ENCODE peak calls at places on chromosomes 2 and 18, in seven cellular contexts. One of them, this sample, is unnamed.

GRCh38 chr18:46619559-46619958 is 37.5 kb downstream of the LOXHD1 start:
- DNase-seq in esophagus squamous epithelium: no peak
- DNase-seq in fibroblast of lung: no peak
- DNase-seq in heart right ventricle: no peak
- DNase-seq in CD4-positive, alpha-beta memory T cell: no peak
- DNase-seq in upper lobe of right lung: no peak
- DNase-seq in GM23338: no peak
- DNase-seq in this sample: no peak

GRCh38 chr2:28407976-28408690 is 15.5 kb downstream of the FOSL2 start:
- DNase-seq in esophagus squamous epithelium: no peak
- DNase-seq in fibroblast of lung: no peak
- DNase-seq in heart right ventricle: no peak
- DNase-seq in CD4-positive, alpha-beta memory T cell: no peak
- DNase-seq in upper lobe of right lung: peak
- DNase-seq in GM23338: no peak
- DNase-seq in this sample: peak

GRCh38 chr2:720842-721241 is 43.6 kb upstream of the TMEM18 start:
- DNase-seq in esophagus squamous epithelium: no peak
- DNase-seq in fibroblast of lung: no peak
- DNase-seq in heart right ventricle: no peak
- DNase-seq in CD4-positive, alpha-beta memory T cell: no peak
- DNase-seq in upper lobe of right lung: no peak
- DNase-seq in GM23338: no peak
- DNase-seq in this sample: no peak

GRCh38 chr2:209496586-209496982 is 72.7 kb downstream of the MAP2 start:
- DNase-seq in esophagus squamous epithelium: no peak
- DNase-seq in fibroblast of lung: peak
- DNase-seq in heart right ventricle: no peak
- DNase-seq in CD4-positive, alpha-beta memory T cell: no peak
- DNase-seq in upper lobe of right lung: no peak
- DNase-seq in GM23338: no peak
- DNase-seq in this sample: no peak

GRCh38 chr2:183427558-183427957 is 303.3 kb downstream of the NUP35 start:
- DNase-seq in esophagus squamous epithelium: no peak
- DNase-seq in fibroblast of lung: no peak
- DNase-seq in heart right ventricle: no peak
- DNase-seq in CD4-positive, alpha-beta memory T cell: no peak
- DNase-seq in upper lobe of right lung: no peak
- DNase-seq in GM23338: no peak
- DNase-seq in this sample: no peak

GRCh38 chr2:136233315-136233714 is 115.4 kb upstream of the CXCR4 start:
- DNase-seq in esophagus squamous epithelium: no peak
- DNase-seq in fibroblast of lung: no peak
- DNase-seq in heart right ventricle: no peak
- DNase-seq in CD4-positive, alpha-beta memory T cell: no peak
- DNase-seq in upper lobe of right lung: no peak
- DNase-seq in GM23338: no peak
- DNase-seq in this sample: no peak

GRCh38 chr18:48824231-48824970 is 126.4 kb downstream of the SMAD7 start:
- DNase-seq in esophagus squamous epithelium: no peak
- DNase-seq in fibroblast of lung: no peak
- DNase-seq in heart right ventricle: no peak
- DNase-seq in CD4-positive, alpha-beta memory T cell: no peak
- DNase-seq in upper lobe of right lung: no peak
- DNase-seq in GM23338: no peak
- DNase-seq in this sample: no peak

GRCh38 chr2:187547353-187547979 is 6.8 kb downstream of the TFPI start:
- DNase-seq in esophagus squamous epithelium: no peak
- DNase-seq in fibroblast of lung: peak
- DNase-seq in heart right ventricle: no peak
- DNase-seq in CD4-positive, alpha-beta memory T cell: no peak
- DNase-seq in upper lobe of right lung: no peak
- DNase-seq in GM23338: no peak
- DNase-seq in this sample: peak

GRCh38 chr2:49931243-49931642 is 776.9 kb upstream of the FSHR start:
- DNase-seq in esophagus squamous epithelium: no peak
- DNase-seq in fibroblast of lung: no peak
- DNase-seq in heart right ventricle: no peak
- DNase-seq in CD4-positive, alpha-beta memory T cell: no peak
- DNase-seq in upper lobe of right lung: no peak
- DNase-seq in GM23338: no peak
- DNase-seq in this sample: no peak

GRCh38 chr18:7824970-7825369 is 257.9 kb downstream of the PTPRM start:
- DNase-seq in esophagus squamous epithelium: no peak
- DNase-seq in fibroblast of lung: no peak
- DNase-seq in heart right ventricle: peak
- DNase-seq in CD4-positive, alpha-beta memory T cell: no peak
- DNase-seq in upper lobe of right lung: no peak
- DNase-seq in GM23338: no peak
- DNase-seq in this sample: peak

GRCh38 chr2:143787674-143788073 is 658.5 kb downstream of the ARHGAP15 start:
- DNase-seq in esophagus squamous epithelium: no peak
- DNase-seq in fibroblast of lung: no peak
- DNase-seq in heart right ventricle: no peak
- DNase-seq in CD4-positive, alpha-beta memory T cell: no peak
- DNase-seq in upper lobe of right lung: no peak
- DNase-seq in GM23338: no peak
- DNase-seq in this sample: no peak

GRCh38 chr2:186648130-186648529 is 45.7 kb upstream of the FAM171B start:
- DNase-seq in esophagus squamous epithelium: no peak
- DNase-seq in fibroblast of lung: peak
- DNase-seq in heart right ventricle: no peak
- DNase-seq in CD4-positive, alpha-beta memory T cell: no peak
- DNase-seq in upper lobe of right lung: no peak
- DNase-seq in GM23338: no peak
- DNase-seq in this sample: peak

GRCh38 chr2:120989911-120990441 is 254.3 kb downstream of the GLI2 start:
- DNase-seq in esophagus squamous epithelium: no peak
- DNase-seq in fibroblast of lung: no peak
- DNase-seq in heart right ventricle: no peak
- DNase-seq in CD4-positive, alpha-beta memory T cell: no peak
- DNase-seq in upper lobe of right lung: no peak
- DNase-seq in GM23338: no peak
- DNase-seq in this sample: peak

GRCh38 chr2:179636995-179637394 is 224.4 kb downstream of the ZNF385B start:
- DNase-seq in esophagus squamous epithelium: no peak
- DNase-seq in fibroblast of lung: no peak
- DNase-seq in heart right ventricle: no peak
- DNase-seq in CD4-positive, alpha-beta memory T cell: no peak
- DNase-seq in upper lobe of right lung: no peak
- DNase-seq in GM23338: no peak
- DNase-seq in this sample: no peak

GRCh38 chr18:25245299-25245698 is 106.7 kb downstream of the ZNF521 start:
- DNase-seq in esophagus squamous epithelium: no peak
- DNase-seq in fibroblast of lung: no peak
- DNase-seq in heart right ventricle: no peak
- DNase-seq in CD4-positive, alpha-beta memory T cell: no peak
- DNase-seq in upper lobe of right lung: no peak
- DNase-seq in GM23338: no peak
- DNase-seq in this sample: no peak

GRCh38 chr2:21372654-21373053 is 248.9 kb downstream of the TDRD15 start:
- DNase-seq in esophagus squamous epithelium: no peak
- DNase-seq in fibroblast of lung: no peak
- DNase-seq in heart right ventricle: no peak
- DNase-seq in CD4-positive, alpha-beta memory T cell: no peak
- DNase-seq in upper lobe of right lung: no peak
- DNase-seq in GM23338: peak
- DNase-seq in this sample: no peak

GRCh38 chr2:233413529-233414272 is 59.4 kb downstream of the DGKD start:
- DNase-seq in esophagus squamous epithelium: no peak
- DNase-seq in fibroblast of lung: peak
- DNase-seq in heart right ventricle: peak
- DNase-seq in CD4-positive, alpha-beta memory T cell: peak
- DNase-seq in upper lobe of right lung: peak
- DNase-seq in GM23338: no peak
- DNase-seq in this sample: no peak

GRCh38 chr2:101693991-101694588 is 3.4 kb upstream of the MAP4K4 start:
- DNase-seq in esophagus squamous epithelium: no peak
- DNase-seq in fibroblast of lung: no peak
- DNase-seq in heart right ventricle: no peak
- DNase-seq in CD4-positive, alpha-beta memory T cell: no peak
- DNase-seq in upper lobe of right lung: no peak
- DNase-seq in GM23338: no peak
- DNase-seq in this sample: no peak

GRCh38 chr2:80475970-80476369 is 171.4 kb upstream of the LRRTM1 start:
- DNase-seq in esophagus squamous epithelium: no peak
- DNase-seq in fibroblast of lung: no peak
- DNase-seq in heart right ventricle: no peak
- DNase-seq in CD4-positive, alpha-beta memory T cell: no peak
- DNase-seq in upper lobe of right lung: no peak
- DNase-seq in GM23338: no peak
- DNase-seq in this sample: no peak

GRCh38 chr2:240154606-240155005 is 14.1 kb upstream of the OTOS start:
- DNase-seq in esophagus squamous epithelium: no peak
- DNase-seq in fibroblast of lung: no peak
- DNase-seq in heart right ventricle: no peak
- DNase-seq in CD4-positive, alpha-beta memory T cell: no peak
- DNase-seq in upper lobe of right lung: peak
- DNase-seq in GM23338: no peak
- DNase-seq in this sample: peak

GRCh38 chr2:134207589-134208209 is 46.2 kb upstream of the MGAT5 start:
- DNase-seq in esophagus squamous epithelium: no peak
- DNase-seq in fibroblast of lung: peak
- DNase-seq in heart right ventricle: peak
- DNase-seq in CD4-positive, alpha-beta memory T cell: peak
- DNase-seq in upper lobe of right lung: peak
- DNase-seq in GM23338: peak
- DNase-seq in this sample: no peak

GRCh38 chr2:88059979-88060906 is 4.7 kb upstream of the KRCC1 start:
- DNase-seq in esophagus squamous epithelium: no peak
- DNase-seq in fibroblast of lung: peak
- DNase-seq in heart right ventricle: no peak
- DNase-seq in CD4-positive, alpha-beta memory T cell: peak
- DNase-seq in upper lobe of right lung: no peak
- DNase-seq in GM23338: peak
- DNase-seq in this sample: peak

DNA sequence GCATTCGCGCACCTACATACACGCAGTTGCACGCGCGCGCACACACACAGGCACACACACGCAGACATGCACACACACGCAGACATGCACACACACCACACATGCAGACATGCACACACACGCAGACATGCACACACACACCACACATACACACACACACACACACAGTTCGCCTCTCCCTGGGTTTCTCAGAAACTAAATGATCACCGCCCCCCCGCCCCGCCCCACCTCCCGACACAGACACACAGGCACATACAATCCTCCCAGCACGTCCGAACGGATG is 1.1 kb downstream of the EPHA4 start:
- DNase-seq in esophagus squamous epithelium: no peak
- DNase-seq in fibroblast of lung: peak
- DNase-seq in heart right ventricle: no peak
- DNase-seq in CD4-positive, alpha-beta memory T cell: peak
- DNase-seq in upper lobe of right lung: no peak
- DNase-seq in GM23338: no peak
- DNase-seq in this sample: peak
- H3K4me3 ChIP-seq in esophagus squamous epithelium: peak
- H3K4me3 ChIP-seq in fibroblast of lung: peak
- H3K4me3 ChIP-seq in heart right ventricle: peak
- H3K4me3 ChIP-seq in CD4-positive, alpha-beta memory T cell: peak
- H3K4me3 ChIP-seq in upper lobe of right lung: peak
- H3K4me3 ChIP-seq in GM23338: peak
- H3K4me3 ChIP-seq in this sample: peak

GRCh38 chr18:3842844-3843243 is 392.9 kb downstream of the TGIF1 start:
- DNase-seq in esophagus squamous epithelium: no peak
- DNase-seq in fibroblast of lung: no peak
- DNase-seq in heart right ventricle: no peak
- DNase-seq in CD4-positive, alpha-beta memory T cell: no peak
- DNase-seq in upper lobe of right lung: no peak
- DNase-seq in GM23338: no peak
- DNase-seq in this sample: no peak
- H3K4me3 ChIP-seq in esophagus squamous epithelium: no peak
- H3K4me3 ChIP-seq in fibroblast of lung: no peak
- H3K4me3 ChIP-seq in heart right ventricle: no peak
- H3K4me3 ChIP-seq in CD4-positive, alpha-beta memory T cell: no peak
- H3K4me3 ChIP-seq in upper lobe of right lung: no peak
- H3K4me3 ChIP-seq in GM23338: no peak
- H3K4me3 ChIP-seq in this sample: no peak

DNA sequence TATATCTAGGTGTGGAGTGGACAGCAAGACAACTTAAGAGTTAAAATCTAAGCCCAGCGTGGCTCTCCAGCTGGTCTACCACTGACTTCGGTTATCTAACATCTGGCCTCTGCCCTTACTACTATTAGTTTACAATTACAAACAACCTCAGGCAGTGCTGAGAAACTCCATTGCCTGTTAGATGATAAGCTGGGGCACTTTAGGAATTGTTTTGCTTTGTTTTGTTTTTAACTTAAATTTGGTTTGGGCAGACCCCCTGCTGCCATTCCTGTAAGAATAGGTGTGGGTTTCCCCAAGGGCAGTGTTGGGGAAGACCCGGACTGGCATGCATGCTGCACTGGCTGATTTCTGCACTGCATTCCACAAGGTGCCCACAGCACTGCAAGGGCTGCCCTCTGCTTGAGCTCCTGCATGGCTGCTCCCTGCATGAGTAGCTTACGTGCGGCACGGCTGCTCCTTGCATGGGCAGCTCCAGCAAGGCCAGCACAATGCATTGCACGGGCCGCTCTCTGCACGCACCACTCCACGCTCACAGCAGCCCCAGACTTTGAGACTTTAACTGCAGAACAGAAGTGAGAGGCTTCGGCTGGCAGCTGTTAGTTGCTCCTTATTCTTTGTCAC is 74.2 kb upstream of the SERTAD2 start:
- DNase-seq in esophagus squamous epithelium: no peak
- DNase-seq in fibroblast of lung: no peak
- DNase-seq in heart right ventricle: no peak
- DNase-seq in CD4-positive, alpha-beta memory T cell: no peak
- DNase-seq in upper lobe of right lung: no peak
- DNase-seq in GM23338: peak
- DNase-seq in this sample: no peak
- H3K4me3 ChIP-seq in esophagus squamous epithelium: no peak
- H3K4me3 ChIP-seq in fibroblast of lung: no peak
- H3K4me3 ChIP-seq in heart right ventricle: no peak
- H3K4me3 ChIP-seq in CD4-positive, alpha-beta memory T cell: no peak
- H3K4me3 ChIP-seq in upper lobe of right lung: no peak
- H3K4me3 ChIP-seq in GM23338: no peak
- H3K4me3 ChIP-seq in this sample: no peak

GRCh38 chr18:13014232-13014631 is 23.1 kb downstream of the CEP192 start:
- DNase-seq in esophagus squamous epithelium: no peak
- DNase-seq in fibroblast of lung: no peak
- DNase-seq in heart right ventricle: no peak
- DNase-seq in CD4-positive, alpha-beta memory T cell: no peak
- DNase-seq in upper lobe of right lung: no peak
- DNase-seq in GM23338: no peak
- DNase-seq in this sample: no peak

GRCh38 chr18:13018379-13018778 is 27.2 kb downstream of the CEP192 start:
- DNase-seq in esophagus squamous epithelium: no peak
- DNase-seq in fibroblast of lung: no peak
- DNase-seq in heart right ventricle: no peak
- DNase-seq in CD4-positive, alpha-beta memory T cell: no peak
- DNase-seq in upper lobe of right lung: no peak
- DNase-seq in GM23338: no peak
- DNase-seq in this sample: no peak

GRCh38 chr18:13017247-13017875 is 26.2 kb downstream of the CEP192 start:
- DNase-seq in esophagus squamous epithelium: no peak
- DNase-seq in fibroblast of lung: no peak
- DNase-seq in heart right ventricle: no peak
- DNase-seq in CD4-positive, alpha-beta memory T cell: no peak
- DNase-seq in upper lobe of right lung: no peak
- DNase-seq in GM23338: no peak
- DNase-seq in this sample: no peak

GRCh38 chr18:13011719-13012118 is 20.6 kb downstream of the CEP192 start:
- DNase-seq in esophagus squamous epithelium: no peak
- DNase-seq in fibroblast of lung: peak
- DNase-seq in heart right ventricle: no peak
- DNase-seq in CD4-positive, alpha-beta memory T cell: no peak
- DNase-seq in upper lobe of right lung: no peak
- DNase-seq in GM23338: no peak
- DNase-seq in this sample: no peak

GRCh38 chr18:13014818-13015217 is 23.7 kb downstream of the CEP192 start:
- DNase-seq in esophagus squamous epithelium: no peak
- DNase-seq in fibroblast of lung: no peak
- DNase-seq in heart right ventricle: no peak
- DNase-seq in CD4-positive, alpha-beta memory T cell: no peak
- DNase-seq in upper lobe of right lung: no peak
- DNase-seq in GM23338: no peak
- DNase-seq in this sample: no peak
- H3K4me3 ChIP-seq in esophagus squamous epithelium: no peak
- H3K4me3 ChIP-seq in fibroblast of lung: no peak
- H3K4me3 ChIP-seq in heart right ventricle: no peak
- H3K4me3 ChIP-seq in CD4-positive, alpha-beta memory T cell: no peak
- H3K4me3 ChIP-seq in upper lobe of right lung: no peak
- H3K4me3 ChIP-seq in GM23338: no peak
- H3K4me3 ChIP-seq in this sample: no peak